ENCODE peak calls at places on chromosomes 5 and 9, in six cellular contexts. D is uterus, G is vagina, Y is ovary, N is tibial nerve, J is esophagus squamous epithelium. A is an unnamed sample.

GRCh38 chr5:66410056-66410455 is 186.1 kb upstream of the MAST4 start:
- DNase-seq in Y (no peak), D (no peak), G (no peak), N (no peak), J (no peak), A (no peak)

GRCh38 chr5:9437741-9438240 is 108.1 kb downstream of the SEMA5A start:
- DNase-seq in N (no peak), D (no peak), J (no peak), G (no peak), Y (no peak), A (no peak)

GRCh38 chr5:162190-162564 is 29.1 kb upstream of the LRRC14B start:
- DNase-seq in N (no peak), J (no peak), Y (no peak), G (no peak), D (no peak), A (no peak)

GRCh38 chr5:34022131-34022705 is 14.4 kb upstream of the AMACR start:
- DNase-seq in G (no peak), Y (no peak), D (no peak), N (no peak), J (no peak), A (no peak)

GRCh38 chr9:130328349-130328801 is 62.8 kb downstream of the HMCN2 start:
- DNase-seq in G (no peak), N (peak; percentile 61), Y (no peak), J (no peak), D (peak; percentile 92), A (peak; percentile 94)

GRCh38 chr5:179906795-179907569 is 715 bp downstream of the TBC1D9B start:
- DNase-seq in Y (peak; percentile 61), D (no peak), J (no peak), N (no peak), G (no peak), A (peak; percentile 75)

GRCh38 chr9:20335668-20336332 is 286.5 kb downstream of the MLLT3 start:
- DNase-seq in N (no peak), G (no peak), Y (no peak), D (no peak), J (no peak), A (no peak)

GRCh38 chr5:7397005-7397546 is 1.1 kb downstream of the ADCY2 start:
- DNase-seq in N (no peak), D (no peak), G (no peak), Y (no peak), J (no peak), A (no peak)

GRCh38 chr5:155050384-155051019 is 36.9 kb downstream of the KIF4B start:
- DNase-seq in N (no peak), J (no peak), Y (no peak), D (no peak), G (no peak), A (no peak)

GRCh38 chr9:123807241-123807640 is 122.7 kb downstream of the DENND1A start:
- DNase-seq in D (no peak), G (no peak), J (no peak), N (no peak), Y (no peak), A (no peak)

GRCh38 chr5:89277791-89278190 is 394.8 kb upstream of the MEF2C start:
- DNase-seq in Y (no peak), N (no peak), J (no peak), D (no peak), G (no peak), A (no peak)

GRCh38 chr5:32654427-32654826 is 56.7 kb upstream of the NPR3 start:
- DNase-seq in J (no peak), G (no peak), N (no peak), D (no peak), Y (no peak), A (no peak)

GRCh38 chr5:172496671-172497371 is 42.5 kb upstream of the SH3PXD2B start:
- DNase-seq in D (peak; percentile 59), J (no peak), N (no peak), Y (no peak), G (peak; percentile 74), A (peak; percentile 72)

GRCh38 chr9:36297798-36298197 is 39.5 kb upstream of the GNE start:
- DNase-seq in G (no peak), J (no peak), Y (no peak), D (no peak), N (no peak), A (no peak)

GRCh38 chr5:157971466-157972324 is 112.8 kb upstream of the CLINT1 start:
- DNase-seq in J (no peak), N (no peak), D (peak; percentile 39), Y (no peak), G (no peak), A (peak; percentile 73)

GRCh38 chr5:14775857-14776256 is 95.7 kb downstream of the ANKH start:
- DNase-seq in J (no peak), N (peak; percentile 17), D (no peak), Y (no peak), G (no peak), A (no peak)

GRCh38 chr9:36897019-36897418 is 137.0 kb downstream of the PAX5 start:
- DNase-seq in Y (no peak), J (no peak), D (no peak), G (no peak), N (no peak), A (peak; percentile 39)

DNA sequence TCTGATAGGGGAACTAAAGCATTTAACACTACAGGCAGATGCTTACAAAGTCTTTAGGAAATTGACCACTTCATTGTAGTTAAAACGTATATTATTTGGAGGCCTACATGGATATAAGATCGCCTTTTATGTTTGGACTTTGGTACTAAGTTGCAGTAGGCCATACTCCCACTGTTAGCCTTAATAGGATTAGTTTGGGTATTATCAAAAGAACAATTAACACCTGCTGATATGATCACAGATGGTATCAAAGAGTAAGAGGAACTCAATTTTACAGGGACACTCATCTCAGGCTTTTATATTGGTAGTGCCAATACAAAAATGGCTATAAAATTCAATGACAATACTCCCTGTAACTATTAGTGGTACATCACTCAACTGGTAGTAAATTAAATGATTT is 1183.0 kb downstream of the MAT2B start:
- DNase-seq in N (no peak), D (no peak), J (no peak), G (no peak), Y (no peak), A (no peak)
- H3K27ac ChIP-seq in N (no peak overlapping the region), D (no peak overlapping the region), J (no peak overlapping the region), G (no peak overlapping the region), Y (no peak overlapping the region), A (no peak overlapping the region)

DNA sequence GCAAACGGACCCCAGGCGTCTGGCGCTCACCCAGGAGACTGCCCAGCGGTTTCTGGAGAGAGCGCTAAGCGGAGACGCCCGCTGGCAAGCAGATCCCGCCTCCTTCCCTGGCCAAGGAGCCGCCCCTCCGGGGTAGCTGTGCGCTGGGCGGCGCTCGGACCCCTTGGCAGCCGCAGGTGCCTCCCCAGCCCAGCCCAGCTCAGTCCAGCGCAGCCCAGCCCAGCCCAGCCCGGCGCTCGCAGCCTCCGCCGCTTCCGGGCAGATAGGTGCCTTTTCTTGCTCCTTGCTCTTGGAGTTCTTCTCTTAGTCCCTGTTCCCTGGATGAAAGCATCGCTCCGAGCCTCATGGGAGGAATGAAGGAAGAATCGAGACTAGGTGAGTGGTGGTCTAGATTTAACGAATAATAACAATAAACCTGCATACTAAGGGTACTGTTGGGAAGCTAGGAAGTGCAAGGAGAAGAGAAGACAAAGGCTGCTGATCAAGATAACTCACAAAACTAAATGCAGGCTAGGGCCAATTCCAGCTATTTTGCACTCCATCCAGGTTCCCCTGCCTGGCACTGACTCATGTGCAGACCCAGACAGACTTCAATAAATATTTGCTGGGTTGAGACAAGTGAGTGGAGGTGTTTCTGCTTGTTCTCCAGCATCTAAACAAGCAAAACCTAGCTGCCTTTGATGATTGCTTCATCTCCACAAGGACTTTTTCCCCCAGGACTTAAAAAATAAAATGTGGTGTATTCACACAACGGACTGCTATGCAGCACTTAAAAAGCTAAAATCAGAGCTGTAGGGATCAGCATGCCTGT is at the start of gene STK32A:
- DNase-seq in N (no peak), D (peak; percentile 36), G (no peak), J (no peak), Y (peak; percentile 79), A (peak; percentile 84)
- TF ChIP-seq POLR2A in N (peak; percentile 69), D (no peak), G (no peak), J (no peak), Y (no peak), A (no peak)

GRCh38 chr5:77425998-77426659 is 66.0 kb downstream of the WDR41 start:
- DNase-seq in J (no peak), Y (no peak), D (no peak), G (no peak), N (no peak), A (no peak)

GRCh38 chr5:77428033-77428432 is 64.1 kb downstream of the WDR41 start:
- DNase-seq in D (no peak), N (no peak), G (no peak), Y (no peak), J (no peak), A (no peak)

GRCh38 chr5:77424921-77425320 is 67.2 kb downstream of the WDR41 start:
- DNase-seq in D (no peak), Y (no peak), G (no peak), N (no peak), J (no peak), A (no peak)

GRCh38 chr5:77425420-77425819 is 66.7 kb downstream of the WDR41 start:
- DNase-seq in J (no peak), Y (no peak), G (no peak), D (no peak), N (no peak), A (no peak)

DNA sequence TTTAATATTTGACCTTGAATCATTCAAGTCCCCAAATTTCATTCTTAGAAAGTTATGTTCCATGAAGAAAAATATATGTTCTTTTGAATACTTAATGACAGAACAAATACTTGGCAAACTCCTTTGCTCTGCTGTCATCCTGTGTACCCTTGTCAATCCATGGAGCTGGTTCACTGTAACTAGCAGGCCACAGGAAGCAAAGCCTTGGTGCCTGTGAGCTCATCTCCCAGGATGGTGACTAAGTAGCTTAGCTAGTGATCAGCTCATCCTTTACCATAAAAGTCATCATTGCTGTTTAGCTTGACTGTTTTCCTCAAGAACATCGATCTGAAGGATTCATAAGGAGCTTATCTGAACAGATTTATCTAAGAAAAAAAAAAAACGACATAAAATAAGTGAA is 65.4 kb downstream of the WDR41 start:
- DNase-seq in N (no peak), Y (no peak), J (no peak), G (no peak), D (no peak), A (no peak)
- H3K27ac ChIP-seq in N (no peak overlapping the region), Y (no peak overlapping the region), J (no peak overlapping the region), G (no peak overlapping the region), D (peak overlapping the region; percentile 74), A (no peak overlapping the region)

GRCh38 chr5:1371191-1371590 is 26.3 kb upstream of the CLPTM1L start:
- DNase-seq in Y (no peak), G (no peak), J (no peak), D (no peak), N (no peak), A (no peak)

GRCh38 chr5:1368236-1368635 is 23.3 kb upstream of the CLPTM1L start:
- DNase-seq in J (no peak), N (no peak), D (no peak), G (no peak), Y (no peak), A (no peak)

GRCh38 chr5:1367149-1367548 is 22.2 kb upstream of the CLPTM1L start:
- DNase-seq in D (no peak), G (no peak), Y (no peak), N (no peak), J (no peak), A (no peak)

GRCh38 chr5:1366514-1366913 is 21.6 kb upstream of the CLPTM1L start:
- DNase-seq in N (no peak), G (no peak), Y (no peak), D (no peak), J (no peak), A (no peak)

DNA sequence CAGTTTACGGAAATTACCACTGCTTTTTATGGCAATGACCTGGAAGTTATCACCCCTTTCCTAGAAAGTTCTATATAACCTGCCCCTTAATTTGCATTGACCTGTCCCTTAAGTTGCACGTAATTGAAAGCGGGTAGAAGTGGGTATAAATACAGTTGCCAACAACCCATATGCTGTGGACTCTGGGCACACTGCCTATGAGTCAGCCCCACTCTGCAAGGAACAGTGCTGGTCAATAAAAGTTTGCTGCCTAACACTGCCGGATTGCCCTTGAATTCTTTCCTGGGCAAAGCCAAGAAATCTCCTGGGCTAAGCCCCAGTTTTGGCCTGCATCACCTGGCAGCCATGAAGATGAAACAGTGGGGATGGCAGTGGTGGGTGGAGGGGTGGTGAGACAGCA is 23.9 kb upstream of the CLPTM1L start:
- DNase-seq in G (no peak), N (no peak), D (no peak), J (no peak), Y (no peak), A (no peak)
- TF ChIP-seq POLR2A in G (no peak), N (no peak), D (no peak), J (no peak), Y (no peak), A (no peak)